ENCODE peak calls at places on chromosomes 16 and 17, in six cellular contexts. One of them, this sample, is unnamed.

GRCh38 chr17:57516290-57517215 is 228.5 kb downstream of the CCDC182 start:
- DNase-seq in progenitor cell of endocrine pancreas: no peak
- DNase-seq in HFFc6: no peak
- DNase-seq in CD8-positive, alpha-beta T cell: no peak
- DNase-seq in fibroblast of mammary gland: no peak
- DNase-seq in PC-3: no peak
- DNase-seq in this sample: no peak

GRCh38 chr17:44925731-44926697 is 10.7 kb upstream of the GFAP start:
- DNase-seq in progenitor cell of endocrine pancreas: no peak
- DNase-seq in HFFc6: no peak
- DNase-seq in CD8-positive, alpha-beta T cell: no peak
- DNase-seq in fibroblast of mammary gland: no peak
- DNase-seq in PC-3: no peak
- DNase-seq in this sample: no peak

GRCh38 chr16:80570106-80570478 is 29.3 kb downstream of the DYNLRB2 start:
- DNase-seq in progenitor cell of endocrine pancreas: no peak
- DNase-seq in HFFc6: peak
- DNase-seq in CD8-positive, alpha-beta T cell: no peak
- DNase-seq in fibroblast of mammary gland: peak
- DNase-seq in PC-3: peak
- DNase-seq in this sample: no peak

GRCh38 chr17:624341-624860 is 90.2 kb downstream of the VPS53 start:
- DNase-seq in progenitor cell of endocrine pancreas: no peak
- DNase-seq in HFFc6: no peak
- DNase-seq in CD8-positive, alpha-beta T cell: no peak
- DNase-seq in fibroblast of mammary gland: no peak
- DNase-seq in PC-3: no peak
- DNase-seq in this sample: no peak

GRCh38 chr16:28265822-28266221 is 26.5 kb upstream of the SBK1 start:
- DNase-seq in progenitor cell of endocrine pancreas: no peak
- DNase-seq in HFFc6: no peak
- DNase-seq in CD8-positive, alpha-beta T cell: no peak
- DNase-seq in fibroblast of mammary gland: no peak
- DNase-seq in PC-3: no peak
- DNase-seq in this sample: no peak

GRCh38 chr17:42895185-42895555 is 5.4 kb upstream of the G6PC1 start:
- DNase-seq in progenitor cell of endocrine pancreas: no peak
- DNase-seq in HFFc6: peak
- DNase-seq in CD8-positive, alpha-beta T cell: no peak
- DNase-seq in fibroblast of mammary gland: peak
- DNase-seq in PC-3: peak
- DNase-seq in this sample: no peak

GRCh38 chr17:51666971-51667721 is 406.8 kb downstream of the UTP18 start:
- DNase-seq in progenitor cell of endocrine pancreas: no peak
- DNase-seq in HFFc6: no peak
- DNase-seq in CD8-positive, alpha-beta T cell: no peak
- DNase-seq in fibroblast of mammary gland: no peak
- DNase-seq in PC-3: peak
- DNase-seq in this sample: no peak

GRCh38 chr17:45430738-45431530 is 1.7 kb downstream of the ARHGAP27 start:
- DNase-seq in progenitor cell of endocrine pancreas: peak
- DNase-seq in HFFc6: no peak
- DNase-seq in CD8-positive, alpha-beta T cell: no peak
- DNase-seq in fibroblast of mammary gland: no peak
- DNase-seq in PC-3: peak
- DNase-seq in this sample: peak

GRCh38 chr16:50246299-50247122 is 19.8 kb upstream of the ADCY7 start:
- DNase-seq in progenitor cell of endocrine pancreas: peak
- DNase-seq in HFFc6: no peak
- DNase-seq in CD8-positive, alpha-beta T cell: no peak
- DNase-seq in fibroblast of mammary gland: no peak
- DNase-seq in PC-3: no peak
- DNase-seq in this sample: peak

GRCh38 chr16:31298958-31299357 is 39.2 kb downstream of the ITGAM start:
- DNase-seq in progenitor cell of endocrine pancreas: no peak
- DNase-seq in HFFc6: no peak
- DNase-seq in CD8-positive, alpha-beta T cell: no peak
- DNase-seq in fibroblast of mammary gland: no peak
- DNase-seq in PC-3: peak
- DNase-seq in this sample: no peak

GRCh38 chr16:11493531-11493929 is 93.2 kb downstream of the LITAF start:
- DNase-seq in progenitor cell of endocrine pancreas: no peak
- DNase-seq in HFFc6: no peak
- DNase-seq in CD8-positive, alpha-beta T cell: no peak
- DNase-seq in fibroblast of mammary gland: no peak
- DNase-seq in PC-3: no peak
- DNase-seq in this sample: no peak

GRCh38 chr16:28014851-28015250 is 48.7 kb downstream of the GSG1L start:
- DNase-seq in progenitor cell of endocrine pancreas: no peak
- DNase-seq in HFFc6: no peak
- DNase-seq in CD8-positive, alpha-beta T cell: no peak
- DNase-seq in fibroblast of mammary gland: no peak
- DNase-seq in PC-3: no peak
- DNase-seq in this sample: no peak

GRCh38 chr16:67517661-67518423 is 10.8 kb upstream of the RIPOR1 start:
- DNase-seq in progenitor cell of endocrine pancreas: no peak
- DNase-seq in HFFc6: no peak
- DNase-seq in CD8-positive, alpha-beta T cell: no peak
- DNase-seq in fibroblast of mammary gland: no peak
- DNase-seq in PC-3: no peak
- DNase-seq in this sample: peak

GRCh38 chr17:17170346-17170976 is 35.7 kb downstream of the PLD6 start:
- DNase-seq in progenitor cell of endocrine pancreas: no peak
- DNase-seq in HFFc6: no peak
- DNase-seq in CD8-positive, alpha-beta T cell: no peak
- DNase-seq in fibroblast of mammary gland: no peak
- DNase-seq in PC-3: no peak
- DNase-seq in this sample: no peak

GRCh38 chr17:66386789-66387351 is 84.5 kb downstream of the PRKCA start:
- DNase-seq in progenitor cell of endocrine pancreas: no peak
- DNase-seq in HFFc6: no peak
- DNase-seq in CD8-positive, alpha-beta T cell: no peak
- DNase-seq in fibroblast of mammary gland: no peak
- DNase-seq in PC-3: peak
- DNase-seq in this sample: no peak

GRCh38 chr16:65061935-65062334 is 59.9 kb downstream of the CDH11 start:
- DNase-seq in progenitor cell of endocrine pancreas: no peak
- DNase-seq in HFFc6: no peak
- DNase-seq in CD8-positive, alpha-beta T cell: no peak
- DNase-seq in fibroblast of mammary gland: peak
- DNase-seq in PC-3: no peak
- DNase-seq in this sample: no peak

GRCh38 chr16:82067042-82067809 is 32.2 kb downstream of the HSD17B2 start:
- DNase-seq in progenitor cell of endocrine pancreas: no peak
- DNase-seq in HFFc6: no peak
- DNase-seq in CD8-positive, alpha-beta T cell: no peak
- DNase-seq in fibroblast of mammary gland: no peak
- DNase-seq in PC-3: no peak
- DNase-seq in this sample: no peak

GRCh38 chr17:16444258-16444886 is 29.0 kb downstream of the TRPV2 start:
- DNase-seq in progenitor cell of endocrine pancreas: no peak
- DNase-seq in HFFc6: no peak
- DNase-seq in CD8-positive, alpha-beta T cell: no peak
- DNase-seq in fibroblast of mammary gland: peak
- DNase-seq in PC-3: peak
- DNase-seq in this sample: no peak

GRCh38 chr17:7820231-7820630 is 13.8 kb upstream of the KDM6B start:
- DNase-seq in progenitor cell of endocrine pancreas: no peak
- DNase-seq in HFFc6: no peak
- DNase-seq in CD8-positive, alpha-beta T cell: no peak
- DNase-seq in fibroblast of mammary gland: no peak
- DNase-seq in PC-3: no peak
- DNase-seq in this sample: no peak

GRCh38 chr17:67246648-67247415 is 1.8 kb upstream of the HELZ start:
- DNase-seq in progenitor cell of endocrine pancreas: peak
- DNase-seq in HFFc6: peak
- DNase-seq in CD8-positive, alpha-beta T cell: peak
- DNase-seq in fibroblast of mammary gland: peak
- DNase-seq in PC-3: peak
- DNase-seq in this sample: peak

GRCh38 chr17:80743181-80743771 is 198.6 kb downstream of the RPTOR start:
- DNase-seq in progenitor cell of endocrine pancreas: no peak
- DNase-seq in HFFc6: no peak
- DNase-seq in CD8-positive, alpha-beta T cell: peak
- DNase-seq in fibroblast of mammary gland: peak
- DNase-seq in PC-3: no peak
- DNase-seq in this sample: no peak

GRCh38 chr16:27431773-27432599 is 30.0 kb downstream of the IL21R start:
- DNase-seq in progenitor cell of endocrine pancreas: peak
- DNase-seq in HFFc6: peak
- DNase-seq in CD8-positive, alpha-beta T cell: peak
- DNase-seq in fibroblast of mammary gland: peak
- DNase-seq in PC-3: peak
- DNase-seq in this sample: no peak

GRCh38 chr17:12851901-12852435 is 62.7 kb downstream of the ARHGAP44 start:
- DNase-seq in progenitor cell of endocrine pancreas: no peak
- DNase-seq in HFFc6: no peak
- DNase-seq in CD8-positive, alpha-beta T cell: no peak
- DNase-seq in fibroblast of mammary gland: no peak
- DNase-seq in PC-3: no peak
- DNase-seq in this sample: no peak

GRCh38 chr16:84933774-84934571 is 77.4 kb downstream of the ZDHHC7 start:
- DNase-seq in progenitor cell of endocrine pancreas: no peak
- DNase-seq in HFFc6: peak
- DNase-seq in CD8-positive, alpha-beta T cell: no peak
- DNase-seq in fibroblast of mammary gland: no peak
- DNase-seq in PC-3: no peak
- DNase-seq in this sample: no peak

DNA sequence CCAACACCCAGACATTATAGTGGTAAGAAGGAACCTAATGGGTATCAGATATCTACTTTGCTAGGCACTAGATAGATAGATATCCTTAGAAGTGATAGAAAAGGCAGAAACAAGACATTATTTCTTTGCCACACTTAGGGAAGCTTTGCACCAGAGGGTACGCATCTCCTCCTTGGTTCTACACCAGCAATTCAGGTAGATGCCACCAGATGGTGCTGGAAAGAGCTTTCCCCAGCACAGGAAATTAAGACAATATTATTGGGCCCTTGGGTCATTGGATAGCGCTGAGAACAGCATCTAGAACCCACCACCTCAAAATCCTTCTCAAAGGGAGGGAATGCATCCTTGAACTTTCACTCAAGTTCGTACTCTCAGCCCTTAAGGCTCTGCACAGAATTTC is 173.8 kb upstream of the CCL2 start:
- DNase-seq in progenitor cell of endocrine pancreas: no peak
- DNase-seq in HFFc6: no peak
- DNase-seq in CD8-positive, alpha-beta T cell: no peak
- DNase-seq in fibroblast of mammary gland: peak
- DNase-seq in PC-3: peak
- DNase-seq in this sample: no peak
- TF ChIP-seq CTCF in progenitor cell of endocrine pancreas: peak
- TF ChIP-seq CTCF in HFFc6: no peak
- TF ChIP-seq CTCF in CD8-positive, alpha-beta T cell: no peak
- TF ChIP-seq CTCF in fibroblast of mammary gland: peak
- TF ChIP-seq CTCF in PC-3: peak
- TF ChIP-seq CTCF in this sample: no peak

GRCh38 chr17:6642592-6642991 is 1.7 kb downstream of the TXNDC17 start:
- DNase-seq in progenitor cell of endocrine pancreas: no peak
- DNase-seq in HFFc6: no peak
- DNase-seq in CD8-positive, alpha-beta T cell: no peak
- DNase-seq in fibroblast of mammary gland: peak
- DNase-seq in PC-3: peak
- DNase-seq in this sample: no peak

GRCh38 chr17:6643460-6644125 is 2.7 kb downstream of the TXNDC17 start:
- DNase-seq in progenitor cell of endocrine pancreas: no peak
- DNase-seq in HFFc6: no peak
- DNase-seq in CD8-positive, alpha-beta T cell: no peak
- DNase-seq in fibroblast of mammary gland: peak
- DNase-seq in PC-3: peak
- DNase-seq in this sample: no peak

GRCh38 chr17:6651483-6652452 is at the start of the genes C17orf100 and MED31:
- DNase-seq in progenitor cell of endocrine pancreas: peak
- DNase-seq in HFFc6: peak
- DNase-seq in CD8-positive, alpha-beta T cell: peak
- DNase-seq in fibroblast of mammary gland: peak
- DNase-seq in PC-3: peak
- DNase-seq in this sample: peak

GRCh38 chr17:6648181-6648580 is 3.2 kb downstream of the MED31 start:
- DNase-seq in progenitor cell of endocrine pancreas: no peak
- DNase-seq in HFFc6: peak
- DNase-seq in CD8-positive, alpha-beta T cell: no peak
- DNase-seq in fibroblast of mammary gland: peak
- DNase-seq in PC-3: peak
- DNase-seq in this sample: peak
- TF ChIP-seq CTCF in progenitor cell of endocrine pancreas: no peak
- TF ChIP-seq CTCF in HFFc6: peak
- TF ChIP-seq CTCF in CD8-positive, alpha-beta T cell: peak
- TF ChIP-seq CTCF in fibroblast of mammary gland: peak
- TF ChIP-seq CTCF in PC-3: peak
- TF ChIP-seq CTCF in this sample: peak

DNA sequence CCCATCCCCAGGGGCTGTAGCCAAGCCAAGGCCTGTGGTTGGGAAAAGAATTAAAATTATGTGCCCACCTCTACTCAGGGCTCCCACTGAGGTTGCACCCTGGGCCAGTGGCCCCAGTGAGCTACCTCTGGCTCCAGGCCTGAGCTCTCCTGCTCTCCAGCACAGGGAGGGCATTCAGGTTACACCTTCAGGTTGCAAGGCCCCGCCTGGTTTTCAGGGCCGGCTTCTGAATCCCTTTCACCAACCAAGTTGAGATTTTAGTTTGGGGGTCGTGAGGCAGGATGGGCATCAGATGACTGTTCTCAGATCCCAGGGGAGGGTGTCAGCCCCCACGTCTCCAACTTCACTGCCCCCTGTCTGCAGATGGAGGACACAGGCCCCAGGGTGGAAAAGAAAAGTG is 8.0 kb upstream of the KATNB1 start:
- DNase-seq in progenitor cell of endocrine pancreas: no peak
- DNase-seq in HFFc6: no peak
- DNase-seq in CD8-positive, alpha-beta T cell: no peak
- DNase-seq in fibroblast of mammary gland: no peak
- DNase-seq in PC-3: no peak
- DNase-seq in this sample: no peak
- TF ChIP-seq CTCF in progenitor cell of endocrine pancreas: no peak
- TF ChIP-seq CTCF in HFFc6: peak
- TF ChIP-seq CTCF in CD8-positive, alpha-beta T cell: no peak
- TF ChIP-seq CTCF in fibroblast of mammary gland: no peak
- TF ChIP-seq CTCF in PC-3: no peak
- TF ChIP-seq CTCF in this sample: no peak

DNA sequence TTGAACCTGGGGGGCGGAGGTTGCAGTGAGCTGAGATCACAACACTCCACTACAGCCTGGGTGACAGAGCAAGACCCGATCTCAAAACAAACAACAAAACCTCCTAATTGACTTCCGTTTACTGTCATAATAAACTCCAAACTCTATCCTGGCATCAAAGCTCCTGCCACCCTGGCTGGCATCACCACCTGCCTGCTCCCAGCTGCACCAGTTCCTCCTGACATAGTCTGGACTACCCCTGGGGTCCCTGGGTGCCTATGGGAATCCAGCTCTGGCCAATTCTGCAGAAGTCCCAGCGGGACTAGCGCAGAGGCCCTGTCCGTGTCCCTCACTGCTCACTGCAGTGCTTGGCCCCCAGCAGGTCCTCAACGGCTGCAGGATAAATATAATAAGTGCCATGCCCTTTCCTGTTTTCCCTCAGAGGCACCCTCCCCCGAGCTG is 725 bp downstream of the NTHL1 start:
- DNase-seq in progenitor cell of endocrine pancreas: no peak
- DNase-seq in HFFc6: no peak
- DNase-seq in CD8-positive, alpha-beta T cell: no peak
- DNase-seq in fibroblast of mammary gland: no peak
- DNase-seq in PC-3: no peak
- DNase-seq in this sample: no peak
- TF ChIP-seq CTCF in progenitor cell of endocrine pancreas: no peak
- TF ChIP-seq CTCF in HFFc6: no peak
- TF ChIP-seq CTCF in CD8-positive, alpha-beta T cell: no peak
- TF ChIP-seq CTCF in fibroblast of mammary gland: no peak
- TF ChIP-seq CTCF in PC-3: no peak
- TF ChIP-seq CTCF in this sample: no peak